ENCODE peak calls at places on chromosomes 16 and 17, in four cellular contexts. One of them, this sample, is unnamed.

GRCh38 chr16:70159355-70160348 is 13.9 kb upstream of the CLEC18C start:
- DNase-seq in HCT116: no peak
- DNase-seq in K562: peak
- DNase-seq in HepG2: no peak
- DNase-seq in this sample: no peak

GRCh38 chr17:63571632-63572310 is 21.5 kb downstream of the DCAF7 start:
- DNase-seq in HCT116: no peak
- DNase-seq in K562: peak
- DNase-seq in HepG2: peak
- DNase-seq in this sample: no peak

GRCh38 chr16:12054868-12055267 is 78.3 kb downstream of the SNX29 start:
- DNase-seq in HCT116: no peak
- DNase-seq in K562: no peak
- DNase-seq in HepG2: no peak
- DNase-seq in this sample: no peak

GRCh38 chr16:8660841-8661301 is 13.5 kb upstream of the ABAT start:
- DNase-seq in HCT116: peak
- DNase-seq in K562: peak
- DNase-seq in HepG2: peak
- DNase-seq in this sample: peak

GRCh38 chr16:68590201-68590994 is 51.3 kb downstream of the ZFP90 start:
- DNase-seq in HCT116: peak
- DNase-seq in K562: peak
- DNase-seq in HepG2: peak
- DNase-seq in this sample: peak

GRCh38 chr17:48310748-48311213 is 119.2 kb downstream of the SKAP1 start:
- DNase-seq in HCT116: no peak
- DNase-seq in K562: peak
- DNase-seq in HepG2: no peak
- DNase-seq in this sample: no peak

GRCh38 chr16:736936-737481 is 3.8 kb downstream of the CIAO3 start:
- DNase-seq in HCT116: no peak
- DNase-seq in K562: no peak
- DNase-seq in HepG2: no peak
- DNase-seq in this sample: no peak

GRCh38 chr17:75159196-75160031 is 5.1 kb upstream of the JPT1 start:
- DNase-seq in HCT116: peak
- DNase-seq in K562: no peak
- DNase-seq in HepG2: no peak
- DNase-seq in this sample: peak

GRCh38 chr16:70738083-70738977 is 52.5 kb upstream of the MTSS2 start:
- DNase-seq in HCT116: no peak
- DNase-seq in K562: peak
- DNase-seq in HepG2: peak
- DNase-seq in this sample: no peak

GRCh38 chr17:18921912-18922451 is 30.0 kb upstream of the SLC5A10 start:
- DNase-seq in HCT116: no peak
- DNase-seq in K562: no peak
- DNase-seq in HepG2: no peak
- DNase-seq in this sample: no peak

GRCh38 chr16:28063047-28063521 is 430 bp downstream of the GSG1L start:
- DNase-seq in HCT116: no peak
- DNase-seq in K562: no peak
- DNase-seq in HepG2: no peak
- DNase-seq in this sample: no peak

GRCh38 chr17:2122641-2123302 is 67.9 kb downstream of the HIC1 start:
- DNase-seq in HCT116: no peak
- DNase-seq in K562: no peak
- DNase-seq in HepG2: no peak
- DNase-seq in this sample: no peak

GRCh38 chr16:31395647-31396046 is 2.5 kb downstream of the ITGAD start:
- DNase-seq in HCT116: no peak
- DNase-seq in K562: no peak
- DNase-seq in HepG2: no peak
- DNase-seq in this sample: no peak

GRCh38 chr17:73532441-73532901 is 111.8 kb downstream of the SDK2 start:
- DNase-seq in HCT116: no peak
- DNase-seq in K562: no peak
- DNase-seq in HepG2: no peak
- DNase-seq in this sample: no peak

GRCh38 chr17:59365383-59365981 is 34.0 kb downstream of the YPEL2 start:
- DNase-seq in HCT116: no peak
- DNase-seq in K562: peak
- DNase-seq in HepG2: peak
- DNase-seq in this sample: no peak

GRCh38 chr17:27569884-27570577 is 61.0 kb upstream of the LGALS9 start:
- DNase-seq in HCT116: no peak
- DNase-seq in K562: peak
- DNase-seq in HepG2: peak
- DNase-seq in this sample: no peak

GRCh38 chr16:8955828-8956227 is 7.9 kb downstream of the USP7 start:
- DNase-seq in HCT116: no peak
- DNase-seq in K562: no peak
- DNase-seq in HepG2: no peak
- DNase-seq in this sample: no peak

GRCh38 chr16:22307838-22308237 is 10.6 kb downstream of the POLR3E start:
- DNase-seq in HCT116: no peak
- DNase-seq in K562: no peak
- DNase-seq in HepG2: no peak
- DNase-seq in this sample: no peak

GRCh38 chr17:72145972-72146755 is 25.3 kb downstream of the SOX9 start:
- DNase-seq in HCT116: no peak
- DNase-seq in K562: no peak
- DNase-seq in HepG2: no peak
- DNase-seq in this sample: no peak

GRCh38 chr17:72152392-72152727 is 31.5 kb downstream of the SOX9 start:
- DNase-seq in HCT116: no peak
- DNase-seq in K562: no peak
- DNase-seq in HepG2: no peak
- DNase-seq in this sample: no peak

GRCh38 chr17:72145562-72145961 is 24.7 kb downstream of the SOX9 start:
- DNase-seq in HCT116: no peak
- DNase-seq in K562: no peak
- DNase-seq in HepG2: no peak
- DNase-seq in this sample: no peak

GRCh38 chr17:72151565-72152391 is 31.0 kb downstream of the SOX9 start:
- DNase-seq in HCT116: peak
- DNase-seq in K562: peak
- DNase-seq in HepG2: peak
- DNase-seq in this sample: peak

DNA sequence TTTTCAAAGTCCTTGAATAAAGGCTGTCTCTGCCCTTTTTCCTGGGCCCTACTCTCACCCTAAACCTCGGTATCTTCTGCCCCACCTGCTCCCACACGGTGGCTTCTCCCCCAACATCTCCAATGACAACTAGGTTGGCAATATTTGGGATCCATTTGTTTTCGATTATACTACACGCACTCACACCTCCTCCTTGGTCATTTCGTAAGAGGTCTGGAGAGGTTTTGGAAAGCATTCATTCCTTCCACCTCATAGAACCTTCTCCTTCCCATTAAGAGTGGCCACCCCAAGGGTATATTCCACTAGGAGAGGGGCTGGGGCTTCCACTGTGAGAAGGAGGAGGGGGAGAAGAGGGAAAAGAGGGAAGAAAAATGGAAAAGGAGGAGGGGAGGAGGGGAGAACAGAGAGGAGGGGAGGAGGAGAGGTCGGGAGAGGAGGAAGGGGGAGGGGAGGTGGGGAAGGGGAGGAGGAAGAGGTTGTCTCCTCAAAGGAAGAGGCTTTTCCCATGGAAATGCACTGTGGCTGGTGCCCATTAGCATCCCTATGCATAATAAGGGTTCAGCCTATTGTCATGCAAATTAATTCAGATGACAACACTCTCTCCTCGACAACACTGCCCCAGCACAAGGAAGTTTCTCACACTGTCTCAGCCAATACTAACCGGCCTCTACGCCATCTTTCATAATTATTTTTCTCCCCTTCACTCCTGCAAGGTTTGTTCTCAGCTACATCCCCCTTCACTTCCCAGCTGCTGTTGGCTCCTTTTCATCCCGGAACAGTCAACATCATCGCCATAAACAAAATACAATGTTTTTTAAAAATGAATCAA is 30.0 kb downstream of the SOX9 start:
- DNase-seq in HCT116: no peak
- DNase-seq in K562: no peak
- DNase-seq in HepG2: no peak
- DNase-seq in this sample: no peak
- TF ChIP-seq TCF7L2 in HCT116: no peak
- TF ChIP-seq TCF7L2 in K562: no peak
- TF ChIP-seq TCF7L2 in HepG2: no peak
- TF ChIP-seq TCF7L2 in this sample: no peak

GRCh38 chr17:80451104-80451775 is 25.2 kb downstream of the NPTX1 start:
- DNase-seq in HCT116: no peak
- DNase-seq in K562: no peak
- DNase-seq in HepG2: no peak
- DNase-seq in this sample: no peak
- H3K27ac ChIP-seq in HCT116: no peak
- H3K27ac ChIP-seq in K562: no peak
- H3K27ac ChIP-seq in HepG2: no peak
- H3K27ac ChIP-seq in this sample: no peak

DNA sequence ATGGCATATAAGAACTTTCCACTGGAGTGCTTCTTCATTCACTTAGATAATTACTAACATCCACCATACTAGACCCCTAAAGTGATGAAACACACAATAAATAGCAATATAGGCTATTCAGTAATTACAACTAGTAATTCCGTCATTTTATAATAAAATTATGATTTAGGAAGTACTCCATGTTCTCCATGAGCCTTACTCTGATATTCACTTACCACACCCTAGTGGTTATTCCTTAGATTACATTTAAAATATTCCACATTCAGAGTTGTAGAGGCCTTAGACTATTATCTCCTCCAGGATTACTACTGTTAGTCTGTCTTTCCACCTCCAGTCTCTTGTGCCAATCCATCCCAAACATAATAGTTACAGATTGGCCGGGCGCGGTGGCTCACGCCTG is 62.4 kb downstream of the STH start:
- DNase-seq in HCT116: peak
- DNase-seq in K562: no peak
- DNase-seq in HepG2: no peak
- DNase-seq in this sample: no peak
- H3K4me3 ChIP-seq in HCT116: no peak
- H3K4me3 ChIP-seq in K562: no peak
- H3K4me3 ChIP-seq in HepG2: no peak
- H3K4me3 ChIP-seq in this sample: no peak

GRCh38 chr17:76673729-76674128 is 30.2 kb upstream of the ST6GALNAC1 start:
- DNase-seq in HCT116: no peak
- DNase-seq in K562: no peak
- DNase-seq in HepG2: no peak
- DNase-seq in this sample: no peak

GRCh38 chr17:76671123-76671911 is 27.8 kb upstream of the ST6GALNAC1 start:
- DNase-seq in HCT116: peak
- DNase-seq in K562: peak
- DNase-seq in HepG2: peak
- DNase-seq in this sample: peak

GRCh38 chr17:76672892-76673291 is 29.3 kb upstream of the ST6GALNAC1 start:
- DNase-seq in HCT116: no peak
- DNase-seq in K562: no peak
- DNase-seq in HepG2: no peak
- DNase-seq in this sample: no peak

GRCh38 chr17:76671912-76672262 is 28.3 kb upstream of the ST6GALNAC1 start:
- DNase-seq in HCT116: no peak
- DNase-seq in K562: no peak
- DNase-seq in HepG2: no peak
- DNase-seq in this sample: no peak

DNA sequence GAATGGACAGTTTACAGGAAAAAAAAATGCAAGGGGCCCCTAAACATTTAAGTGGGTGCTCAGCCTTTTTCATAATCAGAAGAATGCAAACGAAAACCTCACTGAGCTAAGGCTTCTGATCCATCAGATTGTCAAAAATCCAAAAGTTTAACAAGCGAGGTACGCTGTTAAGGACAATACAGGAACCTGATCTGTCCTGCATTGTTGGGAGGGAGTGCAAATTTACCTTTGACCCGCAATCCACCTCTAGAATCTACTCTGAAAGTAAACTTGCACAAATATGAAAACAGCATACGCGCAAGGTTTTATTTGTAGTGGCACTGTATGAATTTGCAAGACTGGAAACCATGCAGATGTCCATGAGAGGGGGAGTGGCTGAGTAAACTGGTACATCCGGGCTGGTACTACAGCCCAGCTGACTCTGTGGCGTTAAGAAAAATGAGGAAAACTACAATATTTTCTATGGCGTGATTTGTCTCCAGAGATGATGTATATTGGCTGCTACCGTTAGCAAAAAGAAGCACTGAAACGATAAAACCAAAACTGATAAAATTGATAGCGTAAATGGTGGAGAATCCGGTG is 28.8 kb upstream of the ST6GALNAC1 start:
- DNase-seq in HCT116: no peak
- DNase-seq in K562: no peak
- DNase-seq in HepG2: peak
- DNase-seq in this sample: no peak
- TF ChIP-seq TCF7L2 in HCT116: no peak
- TF ChIP-seq TCF7L2 in K562: no peak
- TF ChIP-seq TCF7L2 in HepG2: no peak
- TF ChIP-seq TCF7L2 in this sample: no peak

DNA sequence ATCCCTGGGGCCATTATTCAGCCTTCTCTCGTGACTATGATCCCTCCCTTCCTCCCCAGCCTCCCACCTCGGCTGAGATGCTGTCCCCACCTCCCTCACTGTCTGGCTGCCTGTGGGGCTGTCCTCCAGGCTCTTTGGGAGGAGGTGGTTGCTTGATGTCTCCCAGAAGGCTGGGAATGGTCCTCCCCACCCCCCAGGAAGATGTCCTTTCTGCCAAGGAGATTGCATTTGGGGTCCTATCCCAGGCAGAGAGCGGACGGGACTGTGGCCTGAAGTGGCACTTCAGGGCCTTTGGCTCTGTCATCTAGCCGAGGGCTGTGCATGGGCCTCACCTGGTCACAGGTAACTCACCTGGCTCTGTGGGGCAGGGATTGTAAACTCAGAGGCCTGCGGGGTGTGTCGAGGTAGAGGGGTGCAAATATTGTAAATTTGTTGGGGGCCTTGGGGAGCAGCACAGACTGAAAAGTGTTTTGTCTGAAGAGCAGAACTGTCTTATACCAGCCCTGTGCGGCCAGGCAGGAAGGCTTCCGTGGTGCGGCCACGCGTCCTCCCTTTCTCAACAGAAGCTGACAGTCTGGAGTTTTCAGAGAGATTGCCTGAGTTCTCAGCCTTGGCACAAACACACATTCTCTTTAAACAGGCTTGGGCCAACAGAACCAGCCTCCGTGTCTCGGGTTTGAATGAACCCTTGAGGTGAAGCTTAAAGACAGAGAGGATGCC is 177.9 kb downstream of the SEC14L1 start:
- DNase-seq in HCT116: no peak
- DNase-seq in K562: no peak
- DNase-seq in HepG2: no peak
- DNase-seq in this sample: no peak
- H3K27ac ChIP-seq in HCT116: peak
- H3K27ac ChIP-seq in K562: peak
- H3K27ac ChIP-seq in HepG2: no peak
- H3K27ac ChIP-seq in this sample: peak